ENCODE peak calls at places on chromosomes 12 and 14, in nine cellular contexts. R is PC-3, H is mesendoderm, J is GM12878, T is neural progenitor cell, N is fibroblast of lung, W is GM23248, U is IMR-90, V is HepG2. Q is an unnamed sample.

GRCh38 chr12:14665354-14666348 is 30.7 kb downstream of the GUCY2C start:
- DNase-seq in R (no peak), H (peak), J (no peak), T (peak), N (no peak), W (no peak), U (no peak), V (no peak), Q (no peak)

GRCh38 chr12:57603758-57604453 is 718 bp upstream of the DTX3 start:
- DNase-seq in R (peak), H (peak), J (no peak), T (no peak), N (peak), W (peak), U (peak), V (no peak), Q (peak)

GRCh38 chr12:66140726-66141125 is 10.2 kb upstream of the LLPH start:
- DNase-seq in R (no peak), H (peak), J (no peak), T (no peak), N (peak), W (peak), U (no peak), V (no peak), Q (no peak)

GRCh38 chr12:123761841-123762714 is at the start of gene DNAH10:
- DNase-seq in R (no peak), H (peak), J (peak), T (peak), N (peak), W (peak), U (no peak), V (peak), Q (peak)

GRCh38 chr14:99572173-99572999 is 31.6 kb downstream of the CCDC85C start:
- DNase-seq in R (no peak), H (peak), J (no peak), T (no peak), N (no peak), W (no peak), U (no peak), V (no peak), Q (peak)

GRCh38 chr12:124472690-124473279 is 94.6 kb downstream of the NCOR2 start:
- DNase-seq in R (no peak), H (no peak), J (no peak), T (no peak), N (no peak), W (no peak), U (no peak), V (no peak), Q (no peak)

GRCh38 chr12:89453579-89453978 is 71.0 kb downstream of the GALNT4 start:
- DNase-seq in R (no peak), H (peak), J (no peak), T (no peak), N (peak), W (peak), U (peak), V (peak), Q (no peak)

GRCh38 chr12:39441963-39442894 is 691 bp downstream of the KIF21A start:
- DNase-seq in R (peak), H (peak), J (no peak), T (peak), N (peak), W (peak), U (no peak), V (peak), Q (peak)

GRCh38 chr14:99318091-99318958 is 46.3 kb upstream of the BCL11B start:
- DNase-seq in R (no peak), H (peak), J (no peak), T (no peak), N (no peak), W (no peak), U (no peak), V (peak), Q (peak)

DNA sequence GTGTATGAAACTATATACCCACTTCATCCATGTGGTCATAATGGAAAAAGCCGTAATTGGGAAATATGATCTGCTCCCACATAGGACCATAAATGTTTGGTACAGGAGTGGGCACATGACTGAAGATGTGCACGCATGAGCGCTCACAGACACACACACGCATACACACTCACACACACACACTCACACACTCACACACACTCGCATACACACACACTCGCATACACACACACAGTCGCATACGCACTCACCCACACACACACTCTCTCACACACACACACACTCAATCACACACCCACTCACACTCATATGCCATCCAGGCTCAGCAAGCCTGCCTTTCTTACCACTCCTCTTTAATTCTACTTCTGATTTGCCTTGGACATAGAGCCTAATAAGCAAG is 45.6 kb upstream of the EGLN3 start:
- DNase-seq in R (no peak), H (no peak), J (no peak), T (no peak), N (no peak), W (no peak), U (no peak), V (no peak), Q (no peak)
- H3K4me3 ChIP-seq in R (no peak), H (no peak), J (no peak), T (no peak), N (no peak), W (no peak), U (no peak), V (no peak), Q (no peak)

GRCh38 chr14:105025429-105025828 is 4.5 kb upstream of the CDCA4 start:
- DNase-seq in R (peak), H (no peak), J (no peak), T (no peak), N (no peak), W (no peak), U (no peak), V (no peak), Q (no peak)
- H3K9ac ChIP-seq in R (peak), H (no peak), J (peak), T (no peak), N (no peak), W (peak), U (no peak), V (no peak), Q (no peak)

DNA sequence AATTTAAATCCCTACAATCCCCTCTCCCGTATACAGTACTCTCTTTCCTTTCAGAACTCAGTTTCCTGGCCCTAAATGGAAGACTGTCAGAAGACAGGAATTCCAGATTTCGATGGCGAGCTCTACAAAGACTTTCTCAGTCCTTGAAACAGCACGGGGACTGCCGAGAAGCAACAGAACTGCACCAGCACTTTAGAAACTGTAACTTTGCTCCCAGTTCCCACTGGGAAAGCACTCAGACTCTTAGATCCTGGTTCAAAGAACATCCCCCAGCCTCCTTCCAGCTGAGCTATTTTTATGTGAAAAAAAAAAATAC is 1.8 kb downstream of the PXN start:
- DNase-seq in R (no peak), H (no peak), J (no peak), T (no peak), N (no peak), W (peak), U (no peak), V (no peak), Q (no peak)
- H3K4me3 ChIP-seq in R (peak), H (no peak), J (no peak), T (no peak), N (peak), W (peak), U (peak), V (peak), Q (peak)

GRCh38 chr12:3075315-3075714 is 1.9 kb upstream of the TSPAN9 start:
- DNase-seq in R (no peak), H (no peak), J (no peak), T (no peak), N (no peak), W (no peak), U (no peak), V (no peak), Q (no peak)

GRCh38 chr12:3076730-3077571 is at the start of gene TSPAN9:
- DNase-seq in R (peak), H (peak), J (no peak), T (peak), N (peak), W (peak), U (peak), V (peak), Q (peak)

GRCh38 chr12:3081886-3082285 is 4.7 kb downstream of the TSPAN9 start:
- DNase-seq in R (no peak), H (no peak), J (no peak), T (no peak), N (no peak), W (peak), U (peak), V (no peak), Q (no peak)

GRCh38 chr12:3077572-3078081 is 448 bp downstream of the TSPAN9 start:
- DNase-seq in R (no peak), H (no peak), J (no peak), T (no peak), N (peak), W (peak), U (peak), V (no peak), Q (peak)

DNA sequence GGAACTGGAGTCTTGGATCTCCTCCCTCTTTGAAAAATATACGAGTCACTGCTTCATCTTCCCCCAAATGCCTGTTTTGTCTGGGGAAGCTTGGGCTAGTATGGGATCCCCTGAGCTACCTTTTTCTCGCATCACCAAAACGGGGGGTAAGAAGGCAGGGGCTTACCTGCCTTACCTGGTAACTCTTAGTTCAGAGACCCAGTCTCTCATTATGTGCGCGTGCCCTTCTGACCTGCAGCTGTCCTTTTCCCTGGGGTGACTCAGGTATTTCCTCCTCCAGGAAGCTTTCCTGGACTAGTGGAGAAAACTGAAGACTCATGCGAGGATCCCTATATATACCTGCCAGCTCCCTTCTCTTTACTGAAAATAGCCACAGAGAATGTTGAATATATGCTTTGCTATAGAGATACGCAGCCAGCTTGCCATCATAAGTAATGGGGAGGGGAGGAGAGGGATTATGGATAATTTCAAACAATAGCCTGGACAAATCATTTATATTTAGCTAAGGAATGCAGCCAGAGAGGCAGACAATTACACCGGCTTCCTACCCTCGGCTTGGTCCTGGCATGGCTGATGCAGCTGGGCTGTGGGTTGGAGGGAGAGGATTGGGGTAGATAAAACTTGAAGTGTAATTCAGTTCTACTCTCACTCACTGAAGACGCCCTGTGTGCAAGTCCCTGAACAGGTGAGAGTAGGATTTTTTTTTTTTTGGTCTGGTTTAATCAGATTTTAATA is 1.1 kb downstream of the TSPAN9 start:
- DNase-seq in R (no peak), H (peak), J (no peak), T (no peak), N (no peak), W (no peak), U (no peak), V (no peak), Q (no peak)
- H3K9ac ChIP-seq in R (peak), H (peak), J (no peak), T (no peak), N (no peak), W (peak), U (peak), V (peak), Q (peak)

DNA sequence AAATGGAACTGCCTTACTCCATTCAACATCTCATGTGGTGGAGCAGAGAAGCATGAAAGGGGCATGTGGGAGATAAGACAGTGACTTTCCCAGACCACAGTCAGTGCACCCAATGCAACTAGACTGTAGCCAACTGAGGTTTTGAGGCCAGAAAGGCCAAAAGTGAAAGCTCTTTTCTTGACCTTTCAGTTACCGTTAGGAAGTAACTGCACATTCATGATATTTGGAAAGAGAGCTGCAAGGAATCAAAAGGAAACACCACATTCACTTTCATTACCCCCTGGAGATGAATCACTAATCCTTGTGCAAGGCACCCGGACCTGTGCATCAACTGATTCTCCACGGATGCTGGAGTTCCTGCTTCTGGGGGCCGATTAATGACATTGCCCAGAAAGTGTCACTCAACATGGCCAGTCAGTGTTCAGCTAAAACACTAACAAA is 72.9 kb upstream of the ELK3 start:
- DNase-seq in R (no peak), H (no peak), J (peak), T (no peak), N (peak), W (peak), U (peak), V (no peak), Q (no peak)
- H3K4me3 ChIP-seq in R (no peak), H (no peak), J (no peak), T (no peak), N (no peak), W (no peak), U (no peak), V (no peak), Q (no peak)

GRCh38 chr14:49897414-49897813 is 4.5 kb downstream of the ARF6 start:
- DNase-seq in R (no peak), H (no peak), J (no peak), T (no peak), N (no peak), W (no peak), U (no peak), V (no peak), Q (no peak)

GRCh38 chr14:49893309-49894213 is 679 bp downstream of the ARF6 start:
- DNase-seq in R (peak), H (peak), J (no peak), T (peak), N (peak), W (peak), U (no peak), V (no peak), Q (peak)

GRCh38 chr14:49896956-49897355 is 4.1 kb downstream of the ARF6 start:
- DNase-seq in R (no peak), H (no peak), J (no peak), T (no peak), N (no peak), W (no peak), U (no peak), V (no peak), Q (peak)

GRCh38 chr14:49897965-49898364 is 5.1 kb downstream of the ARF6 start:
- DNase-seq in R (peak), H (peak), J (no peak), T (no peak), N (no peak), W (no peak), U (no peak), V (no peak), Q (peak)

GRCh38 chr14:49895480-49895879 is 2.6 kb downstream of the ARF6 start:
- DNase-seq in R (peak), H (no peak), J (no peak), T (no peak), N (no peak), W (peak), U (no peak), V (no peak), Q (peak)
- H3K9ac ChIP-seq in R (peak), H (peak), J (peak), T (no peak), N (peak), W (peak), U (peak), V (peak), Q (peak)

Q was measured in colonic mucosa.